ENCODE peak calls at places on chromosomes 4 and X, in ten cellular contexts. T, D, J, Z, R, V, P, H, X and N are unnamed samples.
A peak's percentile ranks its signal among the peaks of the same experiment; 100 is the strongest.

GRCh38 chr4:81504685-81505598 is 33.2 kb upstream of the RASGEF1B start:
- DNase-seq in T (no peak), D (no peak), J (peak; percentile 39), Z (peak; percentile 50), R (no peak), V (peak; percentile 35), P (peak; percentile 46), H (no peak), X (no peak), N (peak; percentile 70)

GRCh38 chrX:68936608-68937007 is 107.8 kb downstream of the EFNB1 start:
- DNase-seq in T (peak; percentile 90), D (no peak), J (no peak), Z (peak; percentile 92), R (peak; percentile 25), V (no peak), P (no peak), H (peak; percentile 90), X (no peak), N (no peak)

GRCh38 chr4:119010909-119011606 is 122.4 kb downstream of the SYNPO2 start:
- DNase-seq in T (no peak), D (no peak), J (no peak), Z (no peak), R (no peak), V (no peak), P (no peak), H (no peak), X (no peak), N (peak; percentile 55)

GRCh38 chr4:173301518-173302201 is 32.5 kb downstream of the HMGB2 start:
- DNase-seq in T (peak; percentile 82), D (no peak), J (no peak), Z (peak; percentile 40), R (no peak), V (peak; percentile 57), P (no peak), H (peak; percentile 59), X (no peak), N (no peak)

GRCh38 chr4:142961866-142962265 is 115.8 kb upstream of the INPP4B start:
- DNase-seq in T (no peak), D (no peak), J (no peak), Z (no peak), R (no peak), V (peak; percentile 86), P (no peak), H (no peak), X (no peak), N (no peak)

GRCh38 chr4:70818173-70818856 is 21.4 kb downstream of the GRSF1 start:
- DNase-seq in T (no peak), D (no peak), J (no peak), Z (no peak), R (no peak), V (peak; percentile 4), P (no peak), H (no peak), X (no peak), N (no peak)

GRCh38 chr4:54065282-54066087 is 1.1 kb upstream of the CHIC2 start:
- DNase-seq in T (no peak), D (no peak), J (no peak), Z (peak; percentile 71), R (no peak), V (no peak), P (no peak), H (peak; percentile 75), X (no peak), N (no peak)

GRCh38 chrX:75603833-75604232 is 81.0 kb upstream of the ZDHHC15 start:
- DNase-seq in T (peak; percentile 35), D (no peak), J (no peak), Z (peak; percentile 40), R (no peak), V (peak; percentile 16), P (no peak), H (peak; percentile 33), X (no peak), N (no peak)

GRCh38 chr4:139853309-139853708 is 187.7 kb downstream of the MGST2 start:
- DNase-seq in T (no peak), D (no peak), J (no peak), Z (no peak), R (no peak), V (no peak), P (no peak), H (no peak), X (no peak), N (no peak)

GRCh38 chrX:143757887-143758286 is 37.3 kb upstream of the SPANXN2 start:
- DNase-seq in T (no peak), D (no peak), J (no peak), Z (no peak), R (no peak), V (no peak), P (no peak), H (no peak), X (no peak), N (no peak)

GRCh38 chr4:40189997-40190396 is 6.8 kb upstream of the RHOH start:
- DNase-seq in T (no peak), D (no peak), J (no peak), Z (no peak), R (no peak), V (no peak), P (no peak), H (no peak), X (no peak), N (no peak)

GRCh38 chr4:105765690-105766407 is 57.3 kb downstream of the GSTCD start:
- DNase-seq in T (peak; percentile 94), D (no peak), J (no peak), Z (peak; percentile 83), R (peak; percentile 27), V (no peak), P (no peak), H (peak; percentile 92), X (no peak), N (no peak)

GRCh38 chr4:139555073-139555704 is 830 bp downstream of the SETD7 start:
- DNase-seq in T (peak; percentile 91), D (peak; percentile 91), J (peak; percentile 81), Z (peak; percentile 96), R (peak; percentile 84), V (no peak), P (peak; percentile 86), H (peak; percentile 93), X (peak; percentile 73), N (peak; percentile 89)

GRCh38 chr4:165631912-165632311 is 241.1 kb upstream of the TLL1 start:
- DNase-seq in T (no peak), D (no peak), J (no peak), Z (no peak), R (no peak), V (no peak), P (no peak), H (no peak), X (no peak), N (no peak)

GRCh38 chr4:6064383-6064782 is 46.2 kb upstream of the C4orf50 start:
- DNase-seq in T (no peak), D (no peak), J (no peak), Z (no peak), R (no peak), V (no peak), P (no peak), H (no peak), X (no peak), N (no peak)

GRCh38 chrX:3029084-3029483 is 12.2 kb upstream of the ARSF start:
- DNase-seq in T (no peak), D (no peak), J (no peak), Z (no peak), R (no peak), V (no peak), P (no peak), H (no peak), X (no peak), N (no peak)

GRCh38 chrX:15173411-15173810 is 96.5 kb downstream of the ASB9 start:
- DNase-seq in T (no peak), D (no peak), J (no peak), Z (no peak), R (no peak), V (no peak), P (no peak), H (no peak), X (no peak), N (no peak)

GRCh38 chrX:118552501-118552900 is 56.9 kb downstream of the DOCK11 start:
- DNase-seq in T (peak; percentile 78), D (no peak), J (no peak), Z (peak; percentile 92), R (peak; percentile 27), V (no peak), P (no peak), H (peak; percentile 82), X (no peak), N (peak; percentile 41)

GRCh38 chr4:7354937-7355336 is 79.8 kb downstream of the PSAPL1 start:
- DNase-seq in T (no peak), D (peak; percentile 20), J (no peak), Z (peak; percentile 62), R (no peak), V (no peak), P (no peak), H (no peak), X (no peak), N (no peak)

GRCh38 chrX:110003167-110004156 is 548 bp downstream of the TMEM164 start:
- DNase-seq in T (peak; percentile 29), D (peak; percentile 71), J (no peak), Z (peak; percentile 58), R (no peak), V (peak; percentile 33), P (no peak), H (no peak), X (no peak), N (no peak)

GRCh38 chr4:3746701-3747581 is 19.2 kb upstream of the ADRA2C start:
- DNase-seq in T (peak; percentile 10), D (no peak), J (no peak), Z (no peak), R (no peak), V (no peak), P (no peak), H (no peak), X (no peak), N (no peak)

GRCh38 chr4:121408-122084 is 2.8 kb upstream of the ZNF718 start:
- DNase-seq in T (no peak), D (no peak), J (peak; percentile 5), Z (no peak), R (no peak), V (peak; percentile 81), P (no peak), H (no peak), X (no peak), N (no peak)

GRCh38 chr4:118141240-118141639 is 107.0 kb downstream of the NDST3 start:
- DNase-seq in T (no peak), D (no peak), J (no peak), Z (no peak), R (no peak), V (no peak), P (no peak), H (no peak), X (no peak), N (no peak)

GRCh38 chr4:142845293-142846070 is 619 bp downstream of the INPP4B start:
- DNase-seq in T (no peak), D (peak; percentile 62), J (peak; percentile 1), Z (peak; percentile 56), R (no peak), V (no peak), P (no peak), H (peak; percentile 20), X (no peak), N (no peak)

GRCh38 chr4:121143126-121143525 is 21.0 kb downstream of the TNIP3 start:
- DNase-seq in T (no peak), D (no peak), J (no peak), Z (peak; percentile 63), R (no peak), V (no peak), P (no peak), H (no peak), X (no peak), N (no peak)

GRCh38 chrX:41273638-41274037 is 60.3 kb upstream of the DDX3X start:
- DNase-seq in T (peak; percentile 50), D (no peak), J (no peak), Z (peak; percentile 33), R (no peak), V (no peak), P (no peak), H (peak; percentile 10), X (no peak), N (no peak)

GRCh38 chrX:20244936-20245335 is 21.8 kb downstream of the RPS6KA3 start:
- DNase-seq in T (no peak), D (no peak), J (no peak), Z (peak; percentile 50), R (no peak), V (no peak), P (no peak), H (no peak), X (no peak), N (no peak)